ENCODE peak calls at places on chromosome 20, in four cellular contexts. E, Y, B and U are unnamed samples.

GRCh38 chr20:64145458-64146300 is 18.6 kb upstream of the MYT1 start:
- DNase-seq in B (no peak), Y (no peak), E (peak; percentile 42), U (no peak)

GRCh38 chr20:37331060-37331857 is 14.7 kb upstream of the SRC start:
- DNase-seq in E (no peak), Y (no peak), B (no peak), U (no peak)

GRCh38 chr20:4073852-4074741 is 58.7 kb upstream of the RNF24 start:
- DNase-seq in E (no peak), B (peak; percentile 27), Y (no peak), U (no peak)

GRCh38 chr20:46137816-46138215 is 19.7 kb downstream of the CD40 start:
- DNase-seq in Y (no peak), B (no peak), E (no peak), U (no peak)

GRCh38 chr20:12394786-12395185 is 477.1 kb downstream of the BTBD3 start:
- DNase-seq in Y (no peak), E (no peak), B (no peak), U (no peak)

GRCh38 chr20:846894-847278 is 13.4 kb downstream of the FAM110A start:
- DNase-seq in B (no peak), E (no peak), Y (no peak), U (no peak)

GRCh38 chr20:7207186-7207585 is 439.7 kb downstream of the BMP2 start:
- DNase-seq in E (no peak), Y (no peak), B (no peak), U (no peak)

GRCh38 chr20:13325033-13325432 is 104.0 kb downstream of the ISM1 start:
- DNase-seq in Y (peak; percentile 44), E (no peak), B (no peak), U (no peak)

GRCh38 chr20:53208110-53208908 is 236.2 kb downstream of the TSHZ2 start:
- DNase-seq in Y (no peak), B (no peak), E (no peak), U (no peak)

GRCh38 chr20:20363449-20364015 is 4.4 kb upstream of the INSM1 start:
- DNase-seq in Y (no peak), E (no peak), B (no peak), U (no peak)

GRCh38 chr20:32368930-32369329 is 10.8 kb downstream of the ASXL1 start:
- DNase-seq in Y (no peak), E (no peak), B (no peak), U (no peak)

GRCh38 chr20:63895886-63896135 is 885 bp downstream of the DNAJC5 start:
- DNase-seq in Y (peak; percentile 54), E (no peak), B (no peak), U (no peak)

GRCh38 chr20:17657898-17658647 is 24.0 kb downstream of the RRBP1 start:
- DNase-seq in Y (no peak), B (no peak), E (peak; percentile 33), U (no peak)